ENCODE peak calls at places on chromosomes 12 and 14, in eight cellular contexts. J is ovary; H is CD4-positive, CD25-positive, alpha-beta regulatory T cell; R is CD8-positive, alpha-beta T cell; C is heart right ventricle; Z is neuronal stem cell; A is HCT116; G is breast epithelium. Y is an unnamed sample.

GRCh38 chr14:94355191-94355794 is 32.2 kb upstream of the SERPINA6 start:
- DNase-seq in J (peak; percentile 35), H (no peak), R (no peak), C (peak; percentile 12), Z (peak; percentile 27), A (no peak), G (no peak), Y (no peak)

GRCh38 chr12:73863541-73863940 is 674.1 kb upstream of the ATXN7L3B start:
- DNase-seq in J (no peak), H (no peak), R (no peak), C (no peak), Z (no peak), A (peak; percentile 21), G (no peak), Y (no peak)

GRCh38 chr12:8108808-8109398 is 14.5 kb upstream of the CLEC4A start:
- DNase-seq in J (peak; percentile 76), H (peak; percentile 84), R (peak; percentile 78), C (peak; percentile 73), Z (peak; percentile 73), A (peak; percentile 63), G (peak; percentile 67), Y (peak; percentile 75)

GRCh38 chr14:73058923-73059311 is 583 bp downstream of the RBM25 start:
- DNase-seq in J (no peak), H (peak; percentile 34), R (no peak), C (peak; percentile 42), Z (no peak), A (no peak), G (no peak), Y (no peak)

GRCh38 chr14:61089126-61089750 is 108.2 kb downstream of the SLC38A6 start:
- DNase-seq in J (no peak), H (no peak), R (no peak), C (no peak), Z (no peak), A (no peak), G (no peak), Y (no peak)

GRCh38 chr14:68442828-68443460 is 349.9 kb downstream of the ZFP36L1 start:
- DNase-seq in J (no peak), H (no peak), R (no peak), C (no peak), Z (no peak), A (no peak), G (no peak), Y (no peak)

GRCh38 chr14:59236195-59236594 is 47.7 kb downstream of the DAAM1 start:
- DNase-seq in J (no peak), H (no peak), R (no peak), C (no peak), Z (no peak), A (no peak), G (no peak), Y (peak; percentile 76)

GRCh38 chr12:107368586-107368985 is 275.2 kb upstream of the CRY1 start:
- DNase-seq in J (no peak), H (peak; percentile 74), R (no peak), C (no peak), Z (no peak), A (no peak), G (no peak), Y (no peak)

GRCh38 chr12:64682572-64683277 is 72.4 kb downstream of the RASSF3 start:
- DNase-seq in J (peak; percentile 75), H (no peak), R (peak; percentile 35), C (peak; percentile 79), Z (peak; percentile 33), A (no peak), G (no peak), Y (peak; percentile 93)

GRCh38 chr12:53232641-53233538 is 881 bp upstream of the RARG start:
- DNase-seq in J (peak; percentile 56), H (peak; percentile 69), R (peak; percentile 69), C (no peak), Z (no peak), A (no peak), G (no peak), Y (peak; percentile 85)

GRCh38 chr12:50696931-50697330 is 67.0 kb upstream of the ATF1 start:
- DNase-seq in J (no peak), H (no peak), R (no peak), C (no peak), Z (no peak), A (no peak), G (no peak), Y (no peak)
- H3K27ac ChIP-seq in J (no peak overlapping the region), H (no peak overlapping the region), R (no peak overlapping the region), C (no peak overlapping the region), Z (no peak overlapping the region), A (no peak overlapping the region), G (no peak overlapping the region), Y (no peak overlapping the region)

GRCh38 chr12:47822386-47822785 is 2.7 kb upstream of the HDAC7 start:
- DNase-seq in J (no peak), H (no peak), R (no peak), C (no peak), Z (no peak), A (no peak), G (no peak), Y (peak; percentile 76)

GRCh38 chr12:47823422-47824086 is 3.9 kb upstream of the HDAC7 start:
- DNase-seq in J (no peak), H (no peak), R (no peak), C (no peak), Z (no peak), A (no peak), G (no peak), Y (no peak)

GRCh38 chr12:47821346-47821706 is 1.6 kb upstream of the HDAC7 start:
- DNase-seq in J (no peak), H (no peak), R (no peak), C (no peak), Z (no peak), A (no peak), G (no peak), Y (no peak)

GRCh38 chr12:47824198-47824597 is 4.5 kb upstream of the HDAC7 start:
- DNase-seq in J (no peak), H (peak; percentile 87), R (peak; percentile 69), C (no peak), Z (no peak), A (no peak), G (no peak), Y (no peak)

GRCh38 chr12:47822863-47823262 is 3.2 kb upstream of the HDAC7 start:
- DNase-seq in J (no peak), H (no peak), R (no peak), C (no peak), Z (no peak), A (no peak), G (no peak), Y (no peak)
- H3K4me1 ChIP-seq in J (peaks cover 26% of the 10 kb centered on the region), H (peaks cover 64% of the 10 kb centered on the region), R (peaks cover 79% of the 10 kb centered on the region), C (peaks cover 76% of the 10 kb centered on the region), Z (peaks cover 32% of the 10 kb centered on the region), A (peaks cover 55% of the 10 kb centered on the region), G (peaks cover 34% of the 10 kb centered on the region), Y (peaks cover 2% of the 10 kb centered on the region)

GRCh38 chr12:71840226-71840847 is 778 bp downstream of the TBC1D15 start:
- DNase-seq in J (no peak), H (peak; percentile 64), R (peak; percentile 18), C (peak; percentile 10), Z (no peak), A (peak; percentile 23), G (no peak), Y (no peak)

GRCh38 chr12:71838231-71838630 is 1.3 kb upstream of the TBC1D15 start:
- DNase-seq in J (no peak), H (no peak), R (no peak), C (no peak), Z (no peak), A (no peak), G (no peak), Y (no peak)

GRCh38 chr12:71837356-71837755 is 2.2 kb upstream of the TBC1D15 start:
- DNase-seq in J (no peak), H (no peak), R (no peak), C (no peak), Z (no peak), A (no peak), G (no peak), Y (no peak)

DNA sequence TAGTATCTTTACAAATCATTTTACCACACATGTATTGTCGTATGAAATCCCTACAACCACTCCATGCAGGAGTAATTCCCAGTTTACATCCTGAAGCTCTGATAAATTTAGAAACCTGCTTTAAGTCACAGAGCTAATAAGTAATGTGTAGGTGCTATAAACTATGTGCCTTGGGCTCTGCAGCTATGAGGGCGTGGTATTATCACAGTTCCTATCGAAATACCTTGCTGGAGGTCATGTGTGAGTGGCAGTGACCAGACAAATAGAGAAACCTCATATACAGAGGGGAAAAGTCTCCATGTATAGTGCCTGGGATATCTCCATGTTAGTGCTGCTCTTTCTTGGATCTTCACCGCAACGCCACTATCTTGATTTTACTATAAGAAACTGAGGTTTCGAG is 898 bp upstream of the TBC1D15 start:
- DNase-seq in J (no peak), H (no peak), R (no peak), C (no peak), Z (no peak), A (no peak), G (no peak), Y (no peak)
- H3K27ac ChIP-seq in J (no peak overlapping the region), H (peak overlapping the region; percentile 97), R (peak overlapping the region; percentile 93), C (peak overlapping the region; percentile 89), Z (no peak overlapping the region), A (no peak overlapping the region), G (peak overlapping the region; percentile 99), Y (peak overlapping the region; percentile 96)

GRCh38 chr12:14961466-14962155 is at the start of gene ARHGDIB:
- DNase-seq in J (no peak), H (peak; percentile 97), R (peak; percentile 90), C (peak; percentile 40), Z (no peak), A (no peak), G (no peak), Y (no peak)
- H3K4me1 ChIP-seq in J (peaks cover 2% of the 10 kb centered on the region), H (peaks cover 49% of the 10 kb centered on the region), R (peaks cover 41% of the 10 kb centered on the region), C (peaks cover 29% of the 10 kb centered on the region), Z (no peaks in the 10 kb centered on the region), A (peaks cover 7% of the 10 kb centered on the region), G (no peaks in the 10 kb centered on the region), Y (peaks cover 5% of the 10 kb centered on the region)

GRCh38 chr12:104673294-104674062 is 216.7 kb downstream of the CHST11 start:
- DNase-seq in J (no peak), H (no peak), R (no peak), C (no peak), Z (no peak), A (no peak), G (no peak), Y (no peak)
- H3K27ac ChIP-seq in J (no peak overlapping the region), H (peak overlapping the region; percentile 11), R (no peak overlapping the region), C (peak overlapping the region; percentile 71), Z (no peak overlapping the region), A (no peak overlapping the region), G (no peak overlapping the region), Y (peak overlapping the region; percentile 66)

DNA sequence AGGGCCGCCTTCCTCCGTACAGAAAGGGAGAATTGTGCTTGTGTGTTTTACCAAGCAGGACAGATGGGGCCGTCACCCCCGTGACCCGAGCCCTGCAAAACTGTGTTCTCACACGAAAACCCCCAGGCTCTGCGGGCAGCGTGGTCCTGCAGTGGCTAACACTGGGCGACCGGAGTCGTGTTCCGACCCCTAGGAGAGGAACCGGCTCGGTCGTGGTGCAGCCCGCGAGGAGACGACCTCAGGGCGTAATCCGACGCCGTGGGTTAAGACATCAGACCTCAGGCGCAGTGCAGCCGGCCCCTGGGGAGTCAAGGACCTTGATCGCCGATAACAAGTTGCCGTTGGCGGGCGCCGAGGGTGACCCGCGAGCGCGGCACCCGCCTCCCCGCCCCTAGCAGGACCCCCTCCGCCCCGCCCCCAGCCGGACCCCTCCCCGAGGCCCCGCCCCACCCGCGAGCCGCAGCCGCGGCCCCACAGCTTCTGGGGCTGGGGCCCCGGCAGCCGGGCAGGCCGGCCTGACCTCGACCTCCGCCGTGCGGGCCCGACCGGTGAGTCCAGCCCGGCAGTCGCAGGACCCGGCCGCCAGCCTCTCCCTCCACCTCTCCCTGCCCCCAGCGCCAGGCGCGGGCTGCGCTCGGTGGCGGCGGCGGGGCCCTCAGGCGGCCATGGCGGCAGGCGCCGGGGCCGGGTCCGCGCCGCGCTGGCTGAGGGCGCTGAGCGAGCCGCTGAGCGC is at the start of gene CHPT1:
- DNase-seq in J (peak; percentile 65), H (peak; percentile 65), R (peak; percentile 49), C (peak; percentile 70), Z (peak; percentile 63), A (no peak), G (peak; percentile 59), Y (peak; percentile 83)
- H3K4me1 ChIP-seq in J (peaks cover 3% of the 10 kb centered on the region), H (peaks cover 5% of the 10 kb centered on the region), R (peaks cover 18% of the 10 kb centered on the region), C (peaks cover 29% of the 10 kb centered on the region), Z (no peaks in the 10 kb centered on the region), A (peaks cover 15% of the 10 kb centered on the region), G (no peaks in the 10 kb centered on the region), Y (no peaks in the 10 kb centered on the region)

Y was measured in sigmoid colon.